ENCODE peak calls at places on chromosomes 1 and 21, in six cellular contexts. K is glutamatergic neuron, C is NCI-H1105, Q is GM10248, N is OCI-LY7, U is hippocampal formation. X is an unnamed sample.

GRCh38 chr1:85146972-85147359 is 53.9 kb downstream of the SYDE2 start:
- DNase-seq in K (no peak), C (no peak), Q (no peak), N (no peak), U (no peak), X (no peak)

GRCh38 chr1:39129514-39129913 is 75.0 kb upstream of the MACF1 start:
- DNase-seq in K (no peak), C (no peak), Q (no peak), N (peak; percentile 13), U (no peak), X (no peak)

GRCh38 chr1:59484090-59484489 is 187.2 kb downstream of the FGGY start:
- DNase-seq in K (no peak), C (no peak), Q (no peak), N (no peak), U (no peak), X (no peak)

GRCh38 chr1:154407866-154408777 is 3.0 kb downstream of the IL6R start:
- DNase-seq in K (no peak), C (no peak), Q (no peak), N (peak; percentile 18), U (no peak), X (no peak)

GRCh38 chr1:40153073-40153770 is 8.0 kb upstream of the RLF start:
- DNase-seq in K (no peak), C (peak; percentile 2), Q (peak; percentile 35), N (peak; percentile 79), U (peak; percentile 55), X (no peak)

GRCh38 chr1:116765962-116766361 is 11.7 kb downstream of the CD2 start:
- DNase-seq in K (no peak), C (no peak), Q (no peak), N (no peak), U (no peak), X (no peak)

GRCh38 chr1:156076609-156077429 is 5.4 kb downstream of the MEX3A start:
- DNase-seq in K (peak; percentile 38), C (no peak), Q (peak; percentile 83), N (peak; percentile 80), U (no peak), X (no peak)

GRCh38 chr1:168499094-168500049 is 44.4 kb downstream of the XCL2 start:
- DNase-seq in K (no peak), C (no peak), Q (no peak), N (no peak), U (no peak), X (no peak)

GRCh38 chr21:25735895-25736597 is 1.3 kb downstream of the GABPA start:
- DNase-seq in K (no peak), C (peak; percentile 4), Q (no peak), N (peak; percentile 32), U (peak; percentile 57), X (no peak)

GRCh38 chr1:51583532-51583931 is 33.4 kb upstream of the OSBPL9 start:
- DNase-seq in K (no peak), C (no peak), Q (no peak), N (no peak), U (peak; percentile 94), X (peak; percentile 84)

GRCh38 chr1:29804181-29804899 is 568.0 kb downstream of the PTPRU start:
- DNase-seq in K (no peak), C (no peak), Q (no peak), N (no peak), U (no peak), X (no peak)

GRCh38 chr1:43530483-43531452 is at the start of gene PTPRF:
- DNase-seq in K (peak; percentile 74), C (peak; percentile 63), Q (peak; percentile 47), N (peak; percentile 23), U (peak; percentile 38), X (peak; percentile 55)

GRCh38 chr1:227621211-227621610 is 57.9 kb downstream of the ZNF678 start:
- DNase-seq in K (no peak), C (no peak), Q (no peak), N (no peak), U (no peak), X (no peak)

GRCh38 chr1:1273535-1274298 is at the start of gene UBE2J2:
- DNase-seq in K (peak; percentile 96), C (peak; percentile 85), Q (peak; percentile 99), N (peak; percentile 94), U (peak; percentile 89), X (peak; percentile 88)